ENCODE peak calls at places on chromosome 7, in six cellular contexts. I is brain microvascular endothelial cell; R is stimulated activated CD4-positive, alpha-beta T cell treated with anti-CD3 and anti-CD28 coated beads, Interleukin-1b, Interleukin-23, amount 100 ng/mL, for 4 hours; V is AG04449; N is LoVo; L is stomach. U is an unnamed sample.

GRCh38 chr7:147670759-147671158 is 919.8 kb upstream of the C7orf33 start:
- DNase-seq in R (no peak), I (no peak), L (no peak), N (no peak), V (no peak), U (no peak)

GRCh38 chr7:112726076-112726475 is 64.1 kb downstream of the TMEM168 start:
- DNase-seq in L (no peak), N (no peak), R (no peak), V (no peak), I (no peak), U (peak)

GRCh38 chr7:6026011-6026819 is 5.0 kb upstream of the ANKRD61 start:
- DNase-seq in L (peak), I (peak), V (no peak), R (peak), N (peak), U (peak)

GRCh38 chr7:1971946-1972654 is 260.6 kb downstream of the MAD1L1 start:
- DNase-seq in V (no peak), L (no peak), R (no peak), I (no peak), N (no peak), U (no peak)

GRCh38 chr7:2403718-2404648 is 572 bp downstream of the CHST12 start:
- DNase-seq in L (peak), V (no peak), R (no peak), I (peak), N (peak), U (peak)

GRCh38 chr7:139118234-139118802 is 8.8 kb upstream of the ZC3HAV1 start:
- DNase-seq in L (no peak), N (peak), R (no peak), I (peak), V (no peak), U (no peak)

GRCh38 chr7:47557317-47557985 is 24.5 kb downstream of the TNS3 start:
- DNase-seq in N (no peak), I (peak), R (no peak), L (no peak), V (no peak), U (no peak)

GRCh38 chr7:143002856-143003255 is 24.1 kb downstream of the OR9A2 start:
- DNase-seq in V (no peak), R (no peak), N (no peak), I (no peak), L (peak), U (no peak)

GRCh38 chr7:96315109-96315480 is 6.8 kb downstream of the SLC25A13 start:
- DNase-seq in V (no peak), R (no peak), I (no peak), N (no peak), L (no peak), U (peak)

GRCh38 chr7:140746751-140747150 is 50.2 kb downstream of the NDUFB2 start:
- DNase-seq in N (no peak), V (no peak), I (no peak), R (no peak), L (no peak), U (no peak)

GRCh38 chr7:107035446-107035845 is 9.1 kb upstream of the PRKAR2B start:
- DNase-seq in L (no peak), I (peak), V (peak), R (no peak), N (peak), U (no peak)

GRCh38 chr7:30650455-30650854 is 31.8 kb downstream of the CRHR2 start:
- DNase-seq in R (no peak), N (no peak), V (no peak), L (no peak), I (no peak), U (no peak)

GRCh38 chr7:26346611-26347200 is 55.0 kb downstream of the SNX10 start:
- DNase-seq in I (peak), R (no peak), N (no peak), L (no peak), V (no peak), U (no peak)

GRCh38 chr7:4882169-4882741 is 1.3 kb downstream of the RADIL start:
- DNase-seq in I (peak), N (no peak), R (no peak), L (peak), V (no peak), U (no peak)

GRCh38 chr7:72267291-72267800 is 144.8 kb downstream of the CALN1 start:
- DNase-seq in I (no peak), L (no peak), V (no peak), N (no peak), R (no peak), U (no peak)

GRCh38 chr7:128420773-128421172 is 11.0 kb upstream of the IMPDH1 start:
- DNase-seq in R (no peak), V (no peak), L (no peak), N (no peak), I (no peak), U (no peak)

GRCh38 chr7:50142421-50143113 is 49.5 kb upstream of the ZPBP start:
- DNase-seq in N (peak), I (peak), V (no peak), L (no peak), R (no peak), U (peak)

GRCh38 chr7:106110885-106111670 is 1.0 kb downstream of the SYPL1 start:
- DNase-seq in N (peak), L (no peak), R (no peak), I (peak), V (no peak), U (peak)

U was measured in A673.